ENCODE peak calls at places on chromosomes 1 and 21, in ten cellular contexts. Z is OCI-LY7, I is astrocyte, M is neuronal stem cell, O is GM23248, C is IMR-90, W is A549, K is GM23338, F is keratinocyte, H is fibroblast of lung. R is an unnamed sample.

GRCh38 chr1:183241446-183241845 is 55.4 kb downstream of the LAMC2 start:
- DNase-seq in Z (no peak), I (peak), M (no peak), O (peak), C (no peak), W (no peak), K (no peak), F (no peak), H (peak), R (no peak)

GRCh38 chr1:210586785-210587184 is 258.1 kb downstream of the HHAT start:
- DNase-seq in Z (no peak), I (no peak), M (no peak), O (no peak), C (no peak), W (no peak), K (no peak), F (no peak), H (peak), R (no peak)

GRCh38 chr1:100302756-100303155 is 36.7 kb downstream of the RTCA start:
- DNase-seq in Z (no peak), I (no peak), M (no peak), O (peak), C (no peak), W (no peak), K (no peak), F (no peak), H (no peak), R (no peak)

GRCh38 chr1:226677121-226678020 is 61.7 kb downstream of the ITPKB start:
- DNase-seq in Z (peak), I (peak), M (no peak), O (peak), C (peak), W (peak), K (no peak), F (no peak), H (peak), R (peak)

GRCh38 chr21:29849735-29850176 is 90.0 kb downstream of the GRIK1 start:
- DNase-seq in Z (peak), I (peak), M (peak), O (peak), C (peak), W (peak), K (peak), F (peak), H (peak), R (peak)

GRCh38 chr1:232795497-232796068 is 9.6 kb upstream of the MAP10 start:
- DNase-seq in Z (no peak), I (peak), M (no peak), O (no peak), C (peak), W (no peak), K (no peak), F (no peak), H (no peak), R (no peak)

GRCh38 chr21:46437511-46437910 is 21.2 kb upstream of the DIP2A start:
- DNase-seq in Z (no peak), I (no peak), M (no peak), O (no peak), C (no peak), W (no peak), K (no peak), F (no peak), H (no peak), R (no peak)

GRCh38 chr1:53710584-53710983 is 28.4 kb downstream of the GLIS1 start:
- DNase-seq in Z (no peak), I (no peak), M (no peak), O (no peak), C (no peak), W (no peak), K (no peak), F (no peak), H (no peak), R (no peak)

GRCh38 chr1:1960480-1961196 is 41.6 kb upstream of the TMEM52 start:
- DNase-seq in Z (no peak), I (no peak), M (no peak), O (peak), C (no peak), W (no peak), K (no peak), F (no peak), H (no peak), R (no peak)

GRCh38 chr1:56435434-56436337 is 143.7 kb downstream of the PLPP3 start:
- DNase-seq in Z (no peak), I (no peak), M (peak), O (no peak), C (no peak), W (no peak), K (peak), F (no peak), H (no peak), R (no peak)

GRCh38 chr1:192763243-192763642 is 45.6 kb upstream of the RGS2 start:
- DNase-seq in Z (no peak), I (peak), M (no peak), O (peak), C (peak), W (no peak), K (no peak), F (no peak), H (peak), R (no peak)

GRCh38 chr1:209926045-209926444 is 12.0 kb upstream of the SYT14 start:
- DNase-seq in Z (no peak), I (peak), M (no peak), O (peak), C (peak), W (no peak), K (no peak), F (no peak), H (peak), R (no peak)

GRCh38 chr1:20964540-20965484 is 177.7 kb upstream of the HP1BP3 start:
- DNase-seq in Z (peak), I (no peak), M (no peak), O (no peak), C (no peak), W (no peak), K (peak), F (no peak), H (no peak), R (peak)

GRCh38 chr1:212979340-212980122 is 29.2 kb downstream of the VASH2 start:
- DNase-seq in Z (no peak), I (no peak), M (no peak), O (no peak), C (no peak), W (no peak), K (no peak), F (no peak), H (no peak), R (no peak)

GRCh38 chr1:52726265-52727113 is at the start of gene ZYG11B:
- DNase-seq in Z (peak), I (peak), M (peak), O (peak), C (peak), W (peak), K (peak), F (no peak), H (peak), R (peak)

GRCh38 chr21:31459457-31459856 is 115.4 kb upstream of the TIAM1 start:
- DNase-seq in Z (no peak), I (no peak), M (no peak), O (no peak), C (no peak), W (peak), K (peak), F (no peak), H (no peak), R (no peak)

DNA sequence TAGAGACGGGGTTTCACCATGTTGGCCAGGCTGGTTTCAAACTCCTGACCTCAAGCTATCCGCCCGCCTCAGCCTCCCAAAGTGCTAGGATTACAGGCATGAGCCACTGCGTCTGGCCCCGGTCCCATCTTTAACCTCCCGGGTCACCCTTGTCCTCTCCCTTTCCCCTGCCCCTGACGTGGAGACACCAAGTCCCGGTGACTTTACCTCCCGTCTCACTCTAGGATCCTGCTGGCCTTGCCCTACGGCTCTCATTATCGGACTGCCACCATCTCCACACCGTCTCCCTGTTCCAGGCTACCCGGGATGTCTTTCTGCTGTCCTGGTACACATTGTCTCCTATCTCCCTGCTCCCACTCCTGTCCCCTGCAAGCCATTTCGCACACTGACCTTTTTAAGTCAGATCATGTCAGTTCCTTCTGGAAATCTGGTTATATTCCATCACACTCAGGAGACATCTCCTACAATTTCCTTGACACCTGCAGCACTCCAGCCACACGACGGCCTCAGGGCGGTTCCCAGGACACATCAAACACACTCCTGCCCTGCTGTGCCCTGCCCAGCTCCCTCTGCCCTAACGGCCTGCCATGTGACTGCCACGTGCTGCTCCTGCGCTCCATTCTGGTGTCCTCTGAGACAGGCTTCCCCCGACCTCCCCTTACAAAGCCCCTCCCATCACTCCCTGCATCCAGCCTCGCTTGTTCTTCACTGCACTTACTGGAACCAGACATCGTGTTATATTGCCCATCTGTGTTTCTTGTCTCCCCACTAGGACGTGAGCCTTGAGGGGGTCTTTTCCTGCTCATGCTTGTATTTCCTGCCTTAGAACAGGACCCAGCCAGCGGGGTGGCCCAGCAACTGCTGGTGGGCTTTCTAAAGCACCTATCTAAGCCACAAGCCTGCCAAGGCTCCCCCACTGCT is 32.7 kb downstream of the TTC39A start:
- DNase-seq in Z (no peak), I (no peak), M (no peak), O (no peak), C (no peak), W (no peak), K (no peak), F (no peak), H (no peak), R (no peak)
- H3K4me2 ChIP-seq in Z (peak), I (peak), M (no peak), O (peak), C (no peak), W (peak), K (peak), F (peak), H (no peak), R (peak)

GRCh38 chr1:207286747-207287528 is 34.5 kb upstream of the CD55 start:
- DNase-seq in Z (no peak), I (peak), M (no peak), O (peak), C (peak), W (no peak), K (no peak), F (no peak), H (peak), R (no peak)

GRCh38 chr1:207284209-207284892 is 37.1 kb upstream of the CD55 start:
- DNase-seq in Z (no peak), I (no peak), M (no peak), O (no peak), C (peak), W (no peak), K (no peak), F (no peak), H (no peak), R (peak)

GRCh38 chr1:207282049-207282448 is 39.4 kb upstream of the CD55 start:
- DNase-seq in Z (no peak), I (peak), M (no peak), O (peak), C (peak), W (no peak), K (no peak), F (no peak), H (peak), R (no peak)

GRCh38 chr1:207282496-207283380 is 38.7 kb upstream of the CD55 start:
- DNase-seq in Z (no peak), I (peak), M (no peak), O (no peak), C (peak), W (no peak), K (no peak), F (no peak), H (peak), R (no peak)

GRCh38 chr1:207283421-207283820 is 38.1 kb upstream of the CD55 start:
- DNase-seq in Z (no peak), I (no peak), M (no peak), O (no peak), C (no peak), W (no peak), K (no peak), F (no peak), H (no peak), R (no peak)
- H3K4me2 ChIP-seq in Z (no peak), I (peak), M (no peak), O (no peak), C (no peak), W (no peak), K (no peak), F (no peak), H (no peak), R (peak)

GRCh38 chr1:48677306-48678287 is 99.1 kb downstream of the BEND5 start:
- DNase-seq in Z (peak), I (peak), M (peak), O (peak), C (peak), W (peak), K (peak), F (peak), H (peak), R (peak)
- H3K4me2 ChIP-seq in Z (no peak), I (no peak), M (no peak), O (no peak), C (no peak), W (no peak), K (no peak), F (no peak), H (no peak), R (no peak)

GRCh38 chr1:109793089-109793485 is 29.4 kb upstream of the EPS8L3 start:
- DNase-seq in Z (no peak), I (no peak), M (no peak), O (no peak), C (no peak), W (no peak), K (no peak), F (no peak), H (no peak), R (no peak)

GRCh38 chr1:109790735-109791494 is 27.2 kb upstream of the EPS8L3 start:
- DNase-seq in Z (peak), I (peak), M (no peak), O (peak), C (peak), W (peak), K (peak), F (no peak), H (peak), R (peak)

GRCh38 chr1:109792056-109792831 is 28.5 kb upstream of the EPS8L3 start:
- DNase-seq in Z (no peak), I (peak), M (peak), O (peak), C (peak), W (peak), K (peak), F (no peak), H (peak), R (peak)

GRCh38 chr1:109790329-109790728 is 26.6 kb upstream of the EPS8L3 start:
- DNase-seq in Z (no peak), I (no peak), M (no peak), O (no peak), C (no peak), W (no peak), K (no peak), F (no peak), H (no peak), R (no peak)

GRCh38 chr1:109791495-109792040 is 27.8 kb upstream of the EPS8L3 start:
- DNase-seq in Z (no peak), I (no peak), M (no peak), O (no peak), C (no peak), W (no peak), K (no peak), F (no peak), H (no peak), R (no peak)
- H3K4me2 ChIP-seq in Z (no peak), I (peak), M (no peak), O (peak), C (no peak), W (peak), K (peak), F (no peak), H (peak), R (peak)

GRCh38 chr1:205676597-205676996 is 3.7 kb downstream of the SLC45A3 start:
- DNase-seq in Z (no peak), I (no peak), M (no peak), O (no peak), C (no peak), W (no peak), K (no peak), F (no peak), H (no peak), R (no peak)
- H3K4me2 ChIP-seq in Z (no peak), I (no peak), M (no peak), O (no peak), C (no peak), W (no peak), K (no peak), F (no peak), H (no peak), R (peak)

DNA sequence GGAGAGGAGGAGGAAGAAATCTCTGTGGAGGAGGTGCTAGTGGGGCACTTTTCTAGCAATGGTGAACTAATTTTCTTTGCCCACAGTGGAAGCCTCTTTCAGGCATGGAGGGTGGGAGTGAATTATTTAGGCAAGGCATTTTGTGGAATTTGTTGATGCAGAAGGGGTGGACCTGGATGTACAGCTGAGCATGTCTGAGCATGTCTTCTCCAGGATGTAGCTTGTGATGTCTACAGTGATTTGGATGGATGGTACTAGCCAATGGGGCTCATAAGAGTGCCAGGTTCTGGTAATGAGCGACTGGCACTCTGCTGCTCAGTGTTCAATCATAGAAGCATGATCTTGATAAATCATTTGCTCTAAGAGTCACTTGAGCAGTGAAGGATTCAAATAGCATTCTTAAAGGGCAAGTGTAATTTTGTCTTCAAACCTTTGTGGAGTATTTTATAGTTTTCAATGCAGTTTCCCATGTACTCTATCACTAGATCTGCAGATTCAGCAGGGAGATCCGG is 153.9 kb upstream of the LMO4 start:
- DNase-seq in Z (no peak), I (no peak), M (no peak), O (no peak), C (no peak), W (no peak), K (no peak), F (no peak), H (no peak), R (no peak)
- H3K4me2 ChIP-seq in Z (no peak), I (no peak), M (no peak), O (no peak), C (no peak), W (no peak), K (no peak), F (no peak), H (no peak), R (no peak)

R was measured in hepatocyte.